ENCODE peak calls at places on chromosomes 5 and 9, in four cellular contexts. C, P, H and E are unnamed samples.

GRCh38 chr5:37860206-37860605 is 20.4 kb upstream of the GDNF start:
- DNase-seq in C (no peak), P (peak), H (no peak), E (no peak)

GRCh38 chr5:73901045-73901444 is 275.0 kb downstream of the ARHGEF28 start:
- DNase-seq in C (no peak), P (peak), H (no peak), E (no peak)

GRCh38 chr5:7897014-7897600 is 28.2 kb downstream of the MTRR start:
- DNase-seq in C (peak), P (peak), H (no peak), E (no peak)

GRCh38 chr5:37921452-37921851 is 81.6 kb upstream of the GDNF start:
- DNase-seq in C (no peak), P (peak), H (no peak), E (no peak)

GRCh38 chr9:4334439-4334838 is 34.6 kb upstream of the GLIS3 start:
- DNase-seq in C (no peak), P (no peak), H (no peak), E (no peak)

GRCh38 chr9:133615101-133615896 is 6.1 kb upstream of the FAM163B start:
- DNase-seq in C (no peak), P (no peak), H (no peak), E (no peak)

GRCh38 chr5:180533845-180534244 is 39.7 kb downstream of the CNOT6 start:
- DNase-seq in C (no peak), P (no peak), H (no peak), E (no peak)

GRCh38 chr5:158869092-158869491 is 230.6 kb downstream of the EBF1 start:
- DNase-seq in C (no peak), P (no peak), H (no peak), E (no peak)

GRCh38 chr9:107336718-107337360 is 53.8 kb downstream of the RAD23B start:
- DNase-seq in C (no peak), P (peak), H (no peak), E (no peak)

DNA sequence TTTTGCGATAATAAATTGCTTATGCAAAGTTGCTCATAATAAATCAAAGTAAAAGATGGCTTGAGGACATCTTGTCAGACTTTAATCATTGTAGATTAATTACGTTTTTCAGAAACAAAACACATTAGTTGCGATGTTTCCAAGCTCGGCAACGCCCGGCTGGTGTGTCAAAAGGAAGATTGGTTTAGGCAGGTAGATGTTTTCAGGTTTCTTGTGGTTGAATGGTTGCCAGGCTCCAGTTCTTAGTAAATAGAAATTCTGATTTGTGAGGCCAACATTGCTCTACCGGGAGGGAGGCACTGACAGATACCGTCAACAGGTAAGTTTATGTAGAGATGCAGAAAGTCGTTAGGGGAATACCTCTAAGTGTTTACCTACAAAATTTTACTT is 280.3 kb downstream of the NPR3 start:
- DNase-seq in C (no peak), P (no peak), H (no peak), E (no peak)
- H3K4me3 ChIP-seq in C (no peak), P (no peak), H (no peak), E (no peak)

GRCh38 chr9:128361296-128361980 is 9.7 kb upstream of the URM1 start:
- DNase-seq in C (no peak), P (no peak), H (no peak), E (no peak)
- H3K4me3 ChIP-seq in C (no peak), P (peak), H (no peak), E (peak)

GRCh38 chr5:58786904-58787303 is 204.0 kb downstream of the RAB3C start:
- DNase-seq in C (no peak), P (no peak), H (no peak), E (no peak)

GRCh38 chr5:58793888-58794287 is 211.0 kb downstream of the RAB3C start:
- DNase-seq in C (no peak), P (no peak), H (no peak), E (no peak)

GRCh38 chr5:58786035-58786434 is 203.2 kb downstream of the RAB3C start:
- DNase-seq in C (no peak), P (no peak), H (no peak), E (no peak)

GRCh38 chr5:58787982-58788381 is 205.1 kb downstream of the RAB3C start:
- DNase-seq in C (no peak), P (no peak), H (no peak), E (no peak)
- H3K4me3 ChIP-seq in C (no peak), P (no peak), H (no peak), E (no peak)

GRCh38 chr9:33677506-33677809 is 117.9 kb upstream of the PRSS3 start:
- DNase-seq in C (no peak), P (no peak), H (no peak), E (no peak)
- H3K4me3 ChIP-seq in C (no peak), P (no peak), H (peak), E (peak)

GRCh38 chr5:126628102-126628501 is 27.4 kb downstream of the PHAX start:
- DNase-seq in C (no peak), P (no peak), H (no peak), E (no peak)

GRCh38 chr5:126619781-126620180 is 19.0 kb downstream of the PHAX start:
- DNase-seq in C (no peak), P (no peak), H (no peak), E (no peak)

GRCh38 chr5:126624534-126624933 is 23.8 kb downstream of the PHAX start:
- DNase-seq in C (no peak), P (peak), H (no peak), E (peak)
- H3K4me3 ChIP-seq in C (no peak), P (no peak), H (no peak), E (no peak)

GRCh38 chr5:133610489-133611356 is 1.6 kb downstream of the FSTL4 start:
- DNase-seq in C (no peak), P (peak), H (no peak), E (no peak)
- H3K4me3 ChIP-seq in C (no peak), P (no peak), H (no peak), E (peak)

GRCh38 chr5:133065482-133065881 is 13.7 kb downstream of the HSPA4 start:
- DNase-seq in C (no peak), P (no peak), H (no peak), E (no peak)

GRCh38 chr5:133059621-133060020 is 7.8 kb downstream of the HSPA4 start:
- DNase-seq in C (no peak), P (no peak), H (no peak), E (no peak)

GRCh38 chr5:133066045-133066444 is 14.2 kb downstream of the HSPA4 start:
- DNase-seq in C (no peak), P (no peak), H (no peak), E (no peak)

GRCh38 chr5:133063965-133064364 is 12.2 kb downstream of the HSPA4 start:
- DNase-seq in C (no peak), P (peak), H (no peak), E (no peak)
- H3K4me3 ChIP-seq in C (no peak), P (no peak), H (no peak), E (no peak)